ENCODE peak calls at places on chromosomes 2 and 18, in nine cellular contexts. P is K562, N is heart left ventricle, G is A549, H is H1, S is uterus, X is HCT116, T is adrenal gland, V is IMR-90. W is an unnamed sample.

GRCh38 chr18:44859263-44859662 is 178.6 kb downstream of the SETBP1 start:
- DNase-seq in P (no peak), N (no peak), G (no peak), H (no peak), S (no peak), X (no peak), T (no peak), V (no peak), W (no peak)

GRCh38 chr2:109472331-109473005 is 141.3 kb downstream of the SEPTIN10 start:
- DNase-seq in P (no peak), N (peak), G (no peak), H (no peak), S (no peak), X (no peak), T (no peak), V (no peak), W (no peak)

GRCh38 chr2:222919841-222920609 is 59.2 kb downstream of the ACSL3 start:
- DNase-seq in P (peak), N (no peak), G (peak), H (no peak), S (no peak), X (no peak), T (no peak), V (peak), W (peak)

GRCh38 chr2:177255227-177255601 is 9.3 kb downstream of the NFE2L2 start:
- DNase-seq in P (no peak), N (no peak), G (no peak), H (no peak), S (no peak), X (no peak), T (no peak), V (no peak), W (no peak)

GRCh38 chr2:163736433-163737168 is 793 bp upstream of the FIGN start:
- DNase-seq in P (no peak), N (peak), G (peak), H (peak), S (peak), X (no peak), T (peak), V (no peak), W (no peak)

GRCh38 chr2:49772299-49772970 is 618.1 kb upstream of the FSHR start:
- DNase-seq in P (no peak), N (no peak), G (no peak), H (no peak), S (no peak), X (no peak), T (no peak), V (no peak), W (no peak)

GRCh38 chr2:109487237-109487869 is 126.4 kb downstream of the SEPTIN10 start:
- DNase-seq in P (no peak), N (peak), G (peak), H (no peak), S (no peak), X (no peak), T (no peak), V (peak), W (no peak)

GRCh38 chr2:68925298-68925885 is 27.3 kb downstream of the GKN2 start:
- DNase-seq in P (peak), N (no peak), G (peak), H (no peak), S (no peak), X (peak), T (peak), V (peak), W (no peak)

GRCh38 chr2:584863-585823 is 92.1 kb downstream of the TMEM18 start:
- DNase-seq in P (no peak), N (no peak), G (no peak), H (no peak), S (peak), X (no peak), T (no peak), V (no peak), W (no peak)

GRCh38 chr2:145957929-145958328 is 1438.0 kb upstream of the ZEB2 start:
- DNase-seq in P (no peak), N (no peak), G (peak), H (no peak), S (no peak), X (no peak), T (no peak), V (no peak), W (no peak)

GRCh38 chr2:27083410-27084296 is 2.9 kb upstream of the KHK start:
- DNase-seq in P (no peak), N (no peak), G (no peak), H (no peak), S (no peak), X (no peak), T (no peak), V (no peak), W (no peak)

GRCh38 chr2:171206422-171207115 is 45.9 kb upstream of the TLK1 start:
- DNase-seq in P (no peak), N (no peak), G (no peak), H (no peak), S (no peak), X (no peak), T (no peak), V (no peak), W (no peak)

GRCh38 chr2:64766841-64767669 is 113.3 kb upstream of the SERTAD2 start:
- DNase-seq in P (peak), N (no peak), G (no peak), H (no peak), S (no peak), X (no peak), T (no peak), V (peak), W (no peak)

GRCh38 chr2:84906900-84907714 is 1.7 kb downstream of the TMSB10 start:
- DNase-seq in P (peak), N (peak), G (peak), H (no peak), S (peak), X (peak), T (peak), V (peak), W (peak)

GRCh38 chr2:237025090-237025865 is 60.4 kb upstream of the COPS8 start:
- DNase-seq in P (no peak), N (no peak), G (peak), H (no peak), S (no peak), X (peak), T (peak), V (peak), W (peak)

GRCh38 chr2:20185176-20186022 is 39.5 kb downstream of the SDC1 start:
- DNase-seq in P (no peak), N (no peak), G (peak), H (no peak), S (no peak), X (no peak), T (no peak), V (peak), W (no peak)

GRCh38 chr18:37496568-37496967 is 69.0 kb downstream of the CELF4 start:
- DNase-seq in P (no peak), N (no peak), G (no peak), H (no peak), S (no peak), X (no peak), T (no peak), V (no peak), W (no peak)

GRCh38 chr2:47119001-47119400 is 36.1 kb downstream of the STPG4 start:
- DNase-seq in P (no peak), N (no peak), G (peak), H (no peak), S (no peak), X (no peak), T (no peak), V (peak), W (no peak)

GRCh38 chr2:187008111-187008510 is 159.1 kb upstream of the ZSWIM2 start:
- DNase-seq in P (no peak), N (no peak), G (no peak), H (no peak), S (no peak), X (no peak), T (no peak), V (peak), W (no peak)

GRCh38 chr18:39675358-39675757 is 2109.8 kb upstream of the CELF4 start:
- DNase-seq in P (no peak), N (no peak), G (no peak), H (no peak), S (no peak), X (no peak), T (no peak), V (peak), W (no peak)

GRCh38 chr2:104859310-104860130 is 5.6 kb downstream of the POU3F3 start:
- DNase-seq in P (no peak), N (no peak), G (no peak), H (no peak), S (no peak), X (no peak), T (no peak), V (no peak), W (no peak)

GRCh38 chr2:46779447-46779941 is 136.1 kb downstream of the MCFD2 start:
- DNase-seq in P (no peak), N (no peak), G (no peak), H (no peak), S (no peak), X (no peak), T (no peak), V (peak), W (no peak)

GRCh38 chr18:76528477-76529432 is 33.7 kb upstream of the ZNF516 start:
- DNase-seq in P (no peak), N (peak), G (no peak), H (no peak), S (peak), X (no peak), T (peak), V (peak), W (no peak)

GRCh38 chr2:24708537-24709152 is 84.5 kb downstream of the PTRHD1 start:
- DNase-seq in P (no peak), N (no peak), G (peak), H (no peak), S (no peak), X (no peak), T (no peak), V (peak), W (no peak)

GRCh38 chr2:152354069-152354755 is 19.2 kb downstream of the FMNL2 start:
- DNase-seq in P (no peak), N (no peak), G (no peak), H (no peak), S (no peak), X (no peak), T (no peak), V (no peak), W (no peak)

GRCh38 chr2:58875462-58875861 is 634.3 kb upstream of the FANCL start:
- DNase-seq in P (no peak), N (no peak), G (no peak), H (no peak), S (no peak), X (no peak), T (no peak), V (no peak), W (no peak)

GRCh38 chr2:29811378-29811777 is 110.0 kb downstream of the ALK start:
- DNase-seq in P (no peak), N (no peak), G (no peak), H (no peak), S (no peak), X (no peak), T (no peak), V (peak), W (no peak)

GRCh38 chr2:191217580-191217979 is 27.6 kb upstream of the MYO1B start:
- DNase-seq in P (peak), N (no peak), G (peak), H (no peak), S (no peak), X (no peak), T (no peak), V (peak), W (no peak)

GRCh38 chr2:37711831-37712230 is 40.4 kb upstream of the CDC42EP3 start:
- DNase-seq in P (no peak), N (no peak), G (no peak), H (no peak), S (no peak), X (no peak), T (no peak), V (peak), W (no peak)

GRCh38 chr2:42928692-42929576 is 136.6 kb upstream of the HAAO start:
- DNase-seq in P (peak), N (no peak), G (peak), H (no peak), S (no peak), X (no peak), T (no peak), V (peak), W (no peak)

GRCh38 chr2:150339951-150340350 is 147.5 kb downstream of the RND3 start:
- DNase-seq in P (no peak), N (no peak), G (no peak), H (no peak), S (no peak), X (no peak), T (no peak), V (peak), W (no peak)

GRCh38 chr2:70926042-70926441 is 9.7 kb upstream of the ATP6V1B1 start:
- DNase-seq in P (no peak), N (no peak), G (no peak), H (no peak), S (no peak), X (no peak), T (no peak), V (no peak), W (no peak)

GRCh38 chr18:58449366-58449935 is 179.4 kb downstream of the ALPK2 start:
- DNase-seq in P (peak), N (no peak), G (no peak), H (no peak), S (no peak), X (no peak), T (no peak), V (no peak), W (no peak)

GRCh38 chr2:190626656-190627055 is 22.2 kb upstream of the NAB1 start:
- DNase-seq in P (no peak), N (no peak), G (no peak), H (no peak), S (no peak), X (no peak), T (no peak), V (no peak), W (no peak)

GRCh38 chr2:235493775-235494715 is at the start of gene AGAP1:
- DNase-seq in P (peak), N (peak), G (peak), H (peak), S (peak), X (peak), T (peak), V (peak), W (peak)

GRCh38 chr2:102703305-102703704 is 58.5 kb upstream of the TMEM182 start:
- DNase-seq in P (no peak), N (no peak), G (no peak), H (no peak), S (no peak), X (no peak), T (no peak), V (no peak), W (no peak)

GRCh38 chr2:241248897-241249296 is 60.4 kb downstream of the ANO7 start:
- DNase-seq in P (no peak), N (no peak), G (no peak), H (no peak), S (no peak), X (no peak), T (no peak), V (no peak), W (no peak)

GRCh38 chr2:31140151-31140550 is 1.9 kb upstream of the GALNT14 start:
- DNase-seq in P (no peak), N (no peak), G (no peak), H (no peak), S (no peak), X (no peak), T (no peak), V (no peak), W (no peak)

GRCh38 chr2:31137211-31138036 is 816 bp downstream of the GALNT14 start:
- DNase-seq in P (no peak), N (no peak), G (peak), H (no peak), S (no peak), X (no peak), T (no peak), V (no peak), W (no peak)

GRCh38 chr2:31136732-31137131 is 1.5 kb downstream of the GALNT14 start:
- DNase-seq in P (no peak), N (no peak), G (no peak), H (no peak), S (no peak), X (no peak), T (no peak), V (no peak), W (no peak)

GRCh38 chr2:31136000-31136399 is 2.2 kb downstream of the GALNT14 start:
- DNase-seq in P (no peak), N (no peak), G (no peak), H (no peak), S (no peak), X (no peak), T (no peak), V (no peak), W (no peak)

DNA sequence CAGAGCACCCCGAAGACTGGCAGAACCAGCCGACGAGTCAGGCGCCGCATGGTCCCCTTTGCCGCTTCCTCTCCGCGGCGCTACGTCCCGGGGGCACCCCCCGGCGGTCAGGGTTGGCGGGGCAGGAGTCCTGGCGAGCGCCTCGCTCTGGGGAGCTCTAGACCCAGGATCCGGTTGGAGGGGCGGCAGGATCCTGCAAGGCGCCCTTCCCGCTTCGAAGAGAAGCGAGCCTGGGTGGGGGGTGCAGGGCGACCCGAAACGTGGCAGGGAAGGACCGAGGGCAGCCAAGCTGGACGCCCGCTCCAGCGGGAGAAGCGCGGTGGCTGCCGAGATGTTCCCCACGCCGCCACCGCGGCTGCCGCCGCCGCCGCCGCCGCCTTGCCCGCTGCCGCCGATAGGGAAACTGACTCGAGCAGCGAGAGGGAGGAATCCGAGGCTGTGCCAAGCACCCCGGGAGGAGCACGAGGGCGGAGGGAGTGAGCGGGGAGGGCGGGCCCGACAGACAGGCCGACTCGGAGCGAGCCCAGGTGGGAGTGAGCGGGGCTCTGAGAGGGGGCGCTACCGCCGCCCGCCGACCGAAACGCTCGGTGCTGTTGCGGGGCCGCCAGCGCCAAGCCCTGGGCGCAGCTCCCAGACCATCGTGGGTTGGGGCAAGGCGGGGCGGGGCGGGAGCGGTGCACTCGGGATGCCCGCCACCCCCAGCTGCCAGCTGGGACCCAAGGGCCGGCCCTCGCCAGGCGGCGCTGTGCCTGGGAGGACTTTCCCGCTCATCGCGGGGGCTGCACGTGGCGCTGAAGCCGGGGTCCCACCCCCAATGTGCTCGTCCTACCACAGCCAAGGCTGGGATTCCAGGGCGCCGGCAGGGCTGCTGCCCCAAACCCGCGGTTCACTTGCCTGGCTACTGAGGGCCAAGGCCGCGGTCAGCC is at the start of gene GALNT14:
- DNase-seq in P (no peak), N (peak), G (peak), H (peak), S (peak), X (no peak), T (peak), V (peak), W (peak)
- H3K4me3 ChIP-seq in P (no peak), N (peak), G (peak), H (peak), S (peak), X (peak), T (no peak), V (peak), W (peak)

DNA sequence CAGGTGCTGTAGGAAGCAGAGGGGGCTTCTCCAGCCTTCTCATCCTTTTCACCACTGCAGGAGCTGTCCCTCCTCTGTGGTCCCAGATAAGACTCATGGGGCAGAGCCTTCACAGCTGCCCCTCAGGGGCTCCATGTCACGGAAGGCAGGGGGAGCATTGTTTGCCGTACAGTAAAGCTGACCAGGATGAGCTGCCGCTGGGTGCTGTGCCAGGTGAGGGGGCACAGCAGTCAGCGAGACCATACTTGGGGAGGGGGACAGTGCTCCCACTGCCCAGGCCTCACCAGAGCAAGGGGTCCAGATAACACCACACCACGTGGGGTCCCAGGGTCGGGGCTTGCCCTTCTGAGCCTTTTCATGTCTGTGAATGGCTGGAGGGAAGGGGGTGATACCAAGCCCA is 46.3 kb downstream of the PLEKHB2 start:
- DNase-seq in P (no peak), N (no peak), G (no peak), H (no peak), S (no peak), X (no peak), T (no peak), V (no peak), W (no peak)
- TF ChIP-seq POLR2A in P (peak), N (no peak), G (no peak), H (no peak), S (no peak), X (no peak), T (no peak), V (no peak), W (no peak)

GRCh38 chr2:202378001-202378400 is 1.9 kb downstream of the BMPR2 start:
- DNase-seq in P (no peak), N (no peak), G (no peak), H (no peak), S (no peak), X (no peak), T (no peak), V (no peak), W (no peak)
- H3K4me3 ChIP-seq in P (peak), N (peak), G (peak), H (peak), S (peak), X (peak), T (no peak), V (peak), W (peak)

GRCh38 chr18:34540897-34541296 is 169.2 kb upstream of the DTNA start:
- DNase-seq in P (no peak), N (no peak), G (no peak), H (no peak), S (no peak), X (no peak), T (no peak), V (no peak), W (no peak)

GRCh38 chr18:34543940-34544339 is 166.2 kb upstream of the DTNA start:
- DNase-seq in P (no peak), N (no peak), G (no peak), H (no peak), S (no peak), X (no peak), T (no peak), V (no peak), W (no peak)

GRCh38 chr18:34542625-34543024 is 167.5 kb upstream of the DTNA start:
- DNase-seq in P (no peak), N (no peak), G (no peak), H (no peak), S (no peak), X (no peak), T (no peak), V (no peak), W (no peak)

GRCh38 chr18:34544930-34545329 is 165.2 kb upstream of the DTNA start:
- DNase-seq in P (no peak), N (no peak), G (no peak), H (no peak), S (no peak), X (no peak), T (no peak), V (no peak), W (no peak)

GRCh38 chr18:34543356-34543755 is 166.7 kb upstream of the DTNA start:
- DNase-seq in P (no peak), N (no peak), G (no peak), H (no peak), S (no peak), X (no peak), T (no peak), V (no peak), W (no peak)
- TF ChIP-seq POLR2A in P (no peak), N (no peak), G (no peak), H (no peak), S (no peak), X (no peak), T (no peak), V (no peak), W (no peak)

W was measured in gastrocnemius medialis.